ENCODE peak calls at places on chromosome 10, in six cellular contexts. J, Y, L, A, X and V are unnamed samples.

GRCh38 chr10:30752481-30752881 is 122.9 kb upstream of the LYZL2 start:
- DNase-seq in A (no peak), Y (peak), L (no peak), J (no peak), X (no peak), V (no peak)

GRCh38 chr10:75940742-75941141 is 509.3 kb downstream of the LRMDA start:
- DNase-seq in A (no peak), Y (no peak), J (no peak), L (no peak), X (no peak), V (no peak)

GRCh38 chr10:102616071-102616770 is 28.1 kb upstream of the TRIM8 start:
- DNase-seq in Y (no peak), J (no peak), X (peak), A (no peak), L (no peak), V (no peak)

GRCh38 chr10:71064413-71065118 is 147.8 kb upstream of the UNC5B start:
- DNase-seq in A (no peak), X (peak), Y (peak), L (no peak), J (no peak), V (no peak)

GRCh38 chr10:87675396-87676376 is 16.0 kb downstream of the PAPSS2 start:
- DNase-seq in L (peak), X (peak), Y (peak), A (no peak), J (no peak), V (no peak)

GRCh38 chr10:62620491-62620890 is 184.0 kb upstream of the ADO start:
- DNase-seq in Y (no peak), L (no peak), A (no peak), X (no peak), J (no peak), V (no peak)

GRCh38 chr10:25530306-25530705 is 355.5 kb downstream of the GPR158 start:
- DNase-seq in J (no peak), A (no peak), X (no peak), L (no peak), Y (no peak), V (no peak)

GRCh38 chr10:128727114-128727513 is 600.9 kb upstream of the MKI67 start:
- DNase-seq in A (no peak), X (no peak), Y (peak), J (no peak), L (no peak), V (peak)

GRCh38 chr10:67302701-67303100 is 376.9 kb downstream of the LRRTM3 start:
- DNase-seq in Y (no peak), X (no peak), L (no peak), J (no peak), A (no peak), V (no peak)

GRCh38 chr10:49539320-49539885 is 482 bp upstream of the ERCC6 start:
- DNase-seq in A (peak), X (no peak), J (peak), L (peak), Y (peak), V (peak)

GRCh38 chr10:131494451-131494850 is 182.9 kb upstream of the TCERG1L start:
- DNase-seq in Y (no peak), X (no peak), L (no peak), A (no peak), J (no peak), V (no peak)

GRCh38 chr10:19904202-19904661 is 88.0 kb downstream of the PLXDC2 start:
- DNase-seq in X (peak), Y (peak), A (no peak), J (no peak), L (peak), V (no peak)

GRCh38 chr10:68001539-68001938 is 73.5 kb downstream of the HERC4 start:
- DNase-seq in Y (no peak), J (no peak), X (no peak), A (no peak), L (no peak), V (no peak)

GRCh38 chr10:115774721-115775120 is 498.3 kb downstream of the GFRA1 start:
- DNase-seq in L (no peak), Y (no peak), A (no peak), X (no peak), J (no peak), V (no peak)

GRCh38 chr10:47029181-47029971 is 118.1 kb downstream of the PTPN20 start:
- DNase-seq in A (no peak), X (no peak), Y (no peak), L (no peak), J (peak), V (peak)

GRCh38 chr10:133198621-133199487 is 31.2 kb upstream of the UTF1 start:
- DNase-seq in J (no peak), L (no peak), A (no peak), Y (no peak), X (no peak), V (no peak)

GRCh38 chr10:112535432-112536038 is 88.5 kb downstream of the VTI1A start:
- DNase-seq in A (no peak), L (peak), J (no peak), Y (no peak), X (peak), V (no peak)

GRCh38 chr10:49387029-49387428 is 8.9 kb downstream of the DRGX start:
- DNase-seq in J (no peak), Y (no peak), A (no peak), X (peak), L (peak), V (no peak)

GRCh38 chr10:19003341-19003740 is 45.3 kb upstream of the MALRD1 start:
- DNase-seq in J (no peak), A (no peak), Y (no peak), X (no peak), L (no peak), V (no peak)

GRCh38 chr10:67520924-67521520 is 175.0 kb downstream of the CTNNA3 start:
- DNase-seq in X (peak), A (peak), L (peak), Y (peak), J (peak), V (peak)

GRCh38 chr10:184911-185310 is 49.7 kb downstream of the ZMYND11 start:
- DNase-seq in J (no peak), A (no peak), Y (no peak), X (peak), L (peak), V (no peak)

GRCh38 chr10:5788969-5789368 is 24.3 kb downstream of the GDI2 start:
- DNase-seq in J (no peak), X (no peak), Y (no peak), L (no peak), A (no peak), V (no peak)
- H2BK15ac ChIP-seq in J (no peak), X (no peak), Y (no peak), L (no peak), A (no peak), V (no peak)

DNA sequence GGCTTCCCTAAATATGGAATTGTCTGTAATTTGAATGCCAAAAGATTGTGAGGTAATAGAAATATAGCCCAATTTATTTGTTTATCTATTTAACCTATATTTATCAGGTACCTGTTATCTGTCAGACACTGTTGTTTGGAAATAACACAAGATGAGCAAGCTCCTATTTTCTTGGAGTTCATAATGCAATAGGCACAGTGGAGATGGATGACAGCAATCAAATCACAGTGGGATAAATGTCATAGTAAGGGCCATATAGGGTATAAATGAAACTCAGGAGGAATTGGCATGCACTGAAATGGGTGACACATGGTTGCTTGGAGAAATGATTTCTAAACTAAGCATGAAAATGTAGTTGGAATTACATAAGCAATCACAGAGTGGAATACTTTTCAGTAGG is 761.8 kb upstream of the MBL2 start:
- DNase-seq in J (no peak), X (no peak), L (no peak), Y (no peak), A (no peak), V (no peak)
- H2BK15ac ChIP-seq in J (no peak), X (no peak), L (no peak), Y (no peak), A (no peak), V (no peak)

GRCh38 chr10:61618388-61618961 is 44.3 kb upstream of the CABCOCO1 start:
- DNase-seq in Y (no peak), J (no peak), A (no peak), L (no peak), X (no peak), V (no peak)

GRCh38 chr10:61613665-61614064 is 49.1 kb upstream of the CABCOCO1 start:
- DNase-seq in X (no peak), Y (no peak), L (no peak), J (no peak), A (no peak), V (no peak)

GRCh38 chr10:61617586-61617985 is 45.1 kb upstream of the CABCOCO1 start:
- DNase-seq in L (no peak), X (no peak), A (no peak), Y (no peak), J (no peak), V (no peak)

GRCh38 chr10:61617180-61617579 is 45.5 kb upstream of the CABCOCO1 start:
- DNase-seq in Y (no peak), L (no peak), A (no peak), J (no peak), X (no peak), V (no peak)

GRCh38 chr10:61616611-61617010 is 46.1 kb upstream of the CABCOCO1 start:
- DNase-seq in L (no peak), Y (no peak), X (no peak), A (no peak), J (no peak), V (no peak)
- H2BK15ac ChIP-seq in L (no peak), Y (no peak), X (no peak), A (no peak), J (no peak), V (no peak)

DNA sequence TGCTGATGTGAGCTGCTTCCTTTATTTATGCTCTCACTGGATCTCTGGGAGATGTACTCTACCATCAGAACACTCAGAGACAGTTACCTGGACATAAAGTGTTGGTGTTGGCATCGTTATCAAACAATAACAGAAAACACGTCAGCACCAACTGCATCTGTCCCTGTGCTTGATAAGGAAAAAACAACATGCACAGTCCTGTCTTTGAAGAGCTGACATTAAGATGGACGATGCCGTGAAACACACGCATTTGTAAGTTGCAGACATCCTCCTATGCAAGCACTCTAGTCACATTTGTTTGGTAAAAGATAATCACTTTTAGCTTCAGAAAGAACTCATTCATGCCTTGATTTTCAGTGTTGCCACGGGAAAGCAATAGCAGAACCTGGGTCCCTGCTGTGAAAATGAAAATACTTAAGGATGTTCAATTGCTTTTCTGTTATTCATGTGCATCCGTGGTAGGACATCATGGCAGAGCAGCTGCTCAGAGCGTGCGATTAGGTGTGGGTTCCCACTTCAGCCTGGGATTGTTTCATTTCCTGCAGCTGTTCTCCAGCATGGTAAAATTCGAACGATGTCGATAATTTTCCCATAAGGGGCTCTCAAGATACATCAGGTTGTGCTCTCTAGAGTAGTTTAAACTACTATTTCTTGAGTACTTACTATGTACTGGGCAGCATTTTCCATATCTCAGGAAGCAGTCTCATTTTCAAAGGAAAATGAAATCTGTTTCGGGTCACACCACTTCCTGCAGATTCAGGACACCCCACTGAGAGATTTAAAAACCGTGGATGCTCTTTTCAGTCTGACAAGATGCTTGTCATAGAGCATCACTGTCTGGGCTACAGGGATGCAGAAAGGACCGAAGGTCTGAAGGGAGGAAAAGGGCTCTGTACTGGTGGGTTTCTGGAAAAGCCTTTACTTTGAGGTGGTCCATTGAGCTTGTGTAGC is 248.7 kb downstream of the CAMK1D start:
- DNase-seq in X (no peak), Y (no peak), A (no peak), J (no peak), L (no peak), V (no peak)
- H2BK15ac ChIP-seq in X (no peak), Y (no peak), A (no peak), J (no peak), L (no peak), V (no peak)